ENCODE peak calls at places on chromosomes 7 and 10, in six cellular contexts. E is NCI-H2081, P is PC-9, A is EL, Y is RPMI7951, K is choroid plexus epithelial cell. W is an unnamed sample.

GRCh38 chr10:69769395-69769989 is 32.2 kb upstream of the COL13A1 start:
- DNase-seq in A (peak; percentile 89), E (no peak), K (peak; percentile 93), Y (peak; percentile 93), P (peak; percentile 69), W (no peak)

GRCh38 chr7:135666156-135666555 is 3.8 kb downstream of the STMP1 start:
- DNase-seq in A (no peak), P (no peak), E (no peak), Y (no peak), K (no peak), W (no peak)

GRCh38 chr10:48455055-48455391 is 148.5 kb downstream of the MAPK8 start:
- DNase-seq in A (no peak), P (no peak), K (no peak), Y (no peak), E (no peak), W (no peak)

GRCh38 chr10:33027088-33027487 is 69.1 kb upstream of the ITGB1 start:
- DNase-seq in P (no peak), E (no peak), Y (no peak), A (no peak), K (no peak), W (no peak)

GRCh38 chr10:76453328-76453727 is 1021.9 kb downstream of the LRMDA start:
- DNase-seq in A (no peak), E (no peak), Y (no peak), K (no peak), P (no peak), W (no peak)

GRCh38 chr7:148964510-148965267 is 63.6 kb downstream of the PDIA4 start:
- DNase-seq in K (no peak), E (no peak), P (no peak), A (no peak), Y (no peak), W (no peak)

GRCh38 chr10:62726638-62727037 is 77.9 kb upstream of the ADO start:
- DNase-seq in Y (no peak), E (no peak), A (no peak), K (no peak), P (no peak), W (no peak)

GRCh38 chr7:7820939-7821338 is 102.5 kb upstream of the RPA3 start:
- DNase-seq in A (no peak), Y (no peak), K (no peak), E (no peak), P (no peak), W (no peak)

GRCh38 chr10:15856328-15857000 is 3.8 kb downstream of the MINDY3 start:
- DNase-seq in Y (peak; percentile 63), A (peak; percentile 22), P (no peak), E (no peak), K (no peak), W (no peak)

GRCh38 chr10:132326925-132327324 is 5.1 kb upstream of the LRRC27 start:
- DNase-seq in A (no peak), Y (no peak), P (no peak), K (no peak), E (no peak), W (peak; percentile 21)

GRCh38 chr7:98520356-98520932 is 96.6 kb upstream of the NPTX2 start:
- DNase-seq in P (no peak), K (no peak), A (no peak), E (no peak), Y (no peak), W (peak; percentile 47)

GRCh38 chr10:131503992-131504391 is 192.5 kb upstream of the TCERG1L start:
- DNase-seq in A (no peak), Y (no peak), K (no peak), P (no peak), E (no peak), W (no peak)

GRCh38 chr10:131852161-131852822 is 48.5 kb upstream of the PPP2R2D start:
- DNase-seq in P (no peak), K (no peak), A (no peak), E (no peak), Y (no peak), W (peak; percentile 11)

GRCh38 chr7:94303736-94304135 is 91.0 kb upstream of the COL1A2 start:
- DNase-seq in E (no peak), P (no peak), Y (peak; percentile 80), A (peak; percentile 55), K (peak; percentile 94), W (peak; percentile 72)

GRCh38 chr10:93600861-93601773 is at the start of gene RBP4:
- DNase-seq in Y (peak; percentile 11), P (no peak), E (no peak), K (peak; percentile 53), A (peak; percentile 39), W (no peak)

GRCh38 chr10:79299397-79300370 is 47.6 kb upstream of the PPIF start:
- DNase-seq in Y (peak; percentile 92), E (no peak), A (peak; percentile 97), K (peak; percentile 93), P (peak; percentile 87), W (no peak)

GRCh38 chr10:29119374-29119773 is 169.5 kb upstream of the LYZL1 start:
- DNase-seq in K (peak; percentile 39), P (no peak), Y (no peak), E (no peak), A (peak; percentile 28), W (no peak)